ENCODE peak calls at places on chromosomes 1 and 21, in six cellular contexts. L is transverse colon; G is stimulated activated CD8-positive, alpha-beta memory T cell treated with anti-CD3 and anti-CD28 coated beads, Interleukin-2, amount 100 ng/mL, for 1 hour; R is EL; M is fibroblast of lung; X is psoas muscle. D is an unnamed sample.

GRCh38 chr1:60088620-60089155 is 15.1 kb upstream of the C1orf87 start:
- DNase-seq in L (no peak), G (no peak), R (no peak), M (no peak), X (no peak), D (peak; percentile 19)

GRCh38 chr1:189775343-189775742 is 702.3 kb downstream of the BRINP3 start:
- DNase-seq in L (no peak), G (no peak), R (peak; percentile 46), M (peak; percentile 98), X (no peak), D (no peak)

GRCh38 chr21:28605138-28605537 is 387.5 kb downstream of the LTN1 start:
- DNase-seq in L (no peak), G (no peak), R (no peak), M (no peak), X (no peak), D (no peak)

GRCh38 chr1:115529216-115529897 is 112.4 kb upstream of the VANGL1 start:
- DNase-seq in L (no peak), G (no peak), R (no peak), M (no peak), X (no peak), D (peak; percentile 40)

GRCh38 chr1:111503585-111504060 is at the start of the genes ADORA3 and TMIGD3:
- DNase-seq in L (peak; percentile 41), G (no peak), R (no peak), M (no peak), X (no peak), D (no peak)

GRCh38 chr21:45427331-45428271 is 22.6 kb downstream of the COL18A1 start:
- DNase-seq in L (peak; percentile 50), G (no peak), R (peak; percentile 99), M (peak; percentile 97), X (peak; percentile 79), D (peak; percentile 77)

GRCh38 chr1:207789792-207790787 is 38.2 kb downstream of the CD46 start:
- DNase-seq in L (no peak), G (no peak), R (peak; percentile 55), M (peak; percentile 20), X (no peak), D (no peak)

GRCh38 chr1:116243673-116244101 is 129.4 kb upstream of the ATP1A1 start:
- DNase-seq in L (no peak), G (no peak), R (no peak), M (no peak), X (no peak), D (no peak)

GRCh38 chr1:42035205-42035829 is 116.6 kb upstream of the HIVEP3 start:
- DNase-seq in L (no peak), G (no peak), R (peak; percentile 57), M (peak; percentile 56), X (peak; percentile 57), D (peak; percentile 76)

GRCh38 chr1:224589006-224589405 is 27.1 kb upstream of the CNIH3 start:
- DNase-seq in L (no peak), G (no peak), R (peak; percentile 42), M (peak; percentile 76), X (no peak), D (peak; percentile 6)

GRCh38 chr1:53781654-53782053 is 42.7 kb upstream of the GLIS1 start:
- DNase-seq in L (no peak), G (no peak), R (peak; percentile 58), M (peak; percentile 56), X (no peak), D (no peak)

GRCh38 chr21:41965447-41966340 is 11.9 kb upstream of the C2CD2 start:
- DNase-seq in L (no peak), G (no peak), R (no peak), M (no peak), X (no peak), D (no peak)

GRCh38 chr1:228284148-228284495 is 76.3 kb downstream of the OBSCN start:
- DNase-seq in L (no peak), G (no peak), R (no peak), M (no peak), X (peak; percentile 9), D (no peak)